ENCODE peak calls at places on chromosomes 7 and 10, in four cellular contexts. J, G, W and D are unnamed samples.

GRCh38 chr7:50771120-50772002 is 11.3 kb downstream of the GRB10 start:
- ATAC-seq in J (no peak), G (no peak), W (peak), D (no peak)

GRCh38 chr10:96565774-96566173 is 21.0 kb downstream of the TM9SF3 start:
- ATAC-seq in J (peak), G (no peak), W (no peak), D (no peak)

GRCh38 chr7:2000153-2000687 is 232.5 kb downstream of the MAD1L1 start:
- ATAC-seq in J (no peak), G (no peak), W (no peak), D (no peak)

GRCh38 chr10:93073539-93074136 is at the start of gene CYP26A1:
- ATAC-seq in J (peak), G (no peak), W (no peak), D (no peak)

GRCh38 chr10:43323245-43323644 is 48.2 kb upstream of the FXYD4 start:
- ATAC-seq in J (no peak), G (no peak), W (no peak), D (peak)

GRCh38 chr10:24156686-24157085 is 52.3 kb upstream of the KIAA1217 start:
- ATAC-seq in J (no peak), G (no peak), W (no peak), D (no peak)

GRCh38 chr10:123912466-123913201 is 21.0 kb upstream of the CPXM2 start:
- ATAC-seq in J (no peak), G (no peak), W (no peak), D (no peak)

GRCh38 chr7:66296001-66296521 is 90.9 kb downstream of the TPST1 start:
- ATAC-seq in J (no peak), G (peak), W (no peak), D (no peak)

GRCh38 chr7:24825931-24826661 is 68.8 kb upstream of the GSDME start:
- ATAC-seq in J (peak), G (peak), W (peak), D (peak)

GRCh38 chr7:109377076-109377884 is 807.6 kb downstream of the DNAJB9 start:
- ATAC-seq in J (no peak), G (peak), W (no peak), D (no peak)

GRCh38 chr10:111199587-111199986 is 122.8 kb downstream of the ADRA2A start:
- ATAC-seq in J (no peak), G (no peak), W (no peak), D (no peak)

GRCh38 chr10:14652816-14653215 is 121.9 kb downstream of the FAM107B start:
- ATAC-seq in J (no peak), G (no peak), W (no peak), D (no peak)

GRCh38 chr10:7075851-7076250 is 335.0 kb downstream of the SFMBT2 start:
- ATAC-seq in J (no peak), G (no peak), W (peak), D (no peak)

GRCh38 chr7:102064361-102065025 is 222.2 kb upstream of the SH2B2 start:
- ATAC-seq in J (peak), G (peak), W (peak), D (peak)

GRCh38 chr10:7185367-7185690 is 225.5 kb downstream of the SFMBT2 start:
- ATAC-seq in J (no peak), G (peak), W (no peak), D (no peak)

GRCh38 chr10:60846173-60846572 is 67.9 kb downstream of the CDK1 start:
- ATAC-seq in J (peak), G (peak), W (no peak), D (peak)

GRCh38 chr7:45930967-45931366 is 9.9 kb upstream of the IGFBP3 start:
- ATAC-seq in J (peak), G (no peak), W (no peak), D (no peak)

GRCh38 chr10:1576467-1577259 is 160.7 kb downstream of the ADARB2 start:
- ATAC-seq in J (no peak), G (no peak), W (no peak), D (no peak)

GRCh38 chr10:43409385-43410109 is 561 bp upstream of the HNRNPF start:
- ATAC-seq in J (peak), G (peak), W (peak), D (no peak)

GRCh38 chr7:4613855-4614548 is 68.1 kb upstream of the FOXK1 start:
- ATAC-seq in J (no peak), G (peak), W (peak), D (peak)

GRCh38 chr10:79028056-79028430 is 40.7 kb upstream of the ZMIZ1 start:
- ATAC-seq in J (no peak), G (no peak), W (no peak), D (no peak)

GRCh38 chr7:135939268-135939667 is 37.9 kb downstream of the MTPN start:
- ATAC-seq in J (no peak), G (no peak), W (no peak), D (no peak)

DNA sequence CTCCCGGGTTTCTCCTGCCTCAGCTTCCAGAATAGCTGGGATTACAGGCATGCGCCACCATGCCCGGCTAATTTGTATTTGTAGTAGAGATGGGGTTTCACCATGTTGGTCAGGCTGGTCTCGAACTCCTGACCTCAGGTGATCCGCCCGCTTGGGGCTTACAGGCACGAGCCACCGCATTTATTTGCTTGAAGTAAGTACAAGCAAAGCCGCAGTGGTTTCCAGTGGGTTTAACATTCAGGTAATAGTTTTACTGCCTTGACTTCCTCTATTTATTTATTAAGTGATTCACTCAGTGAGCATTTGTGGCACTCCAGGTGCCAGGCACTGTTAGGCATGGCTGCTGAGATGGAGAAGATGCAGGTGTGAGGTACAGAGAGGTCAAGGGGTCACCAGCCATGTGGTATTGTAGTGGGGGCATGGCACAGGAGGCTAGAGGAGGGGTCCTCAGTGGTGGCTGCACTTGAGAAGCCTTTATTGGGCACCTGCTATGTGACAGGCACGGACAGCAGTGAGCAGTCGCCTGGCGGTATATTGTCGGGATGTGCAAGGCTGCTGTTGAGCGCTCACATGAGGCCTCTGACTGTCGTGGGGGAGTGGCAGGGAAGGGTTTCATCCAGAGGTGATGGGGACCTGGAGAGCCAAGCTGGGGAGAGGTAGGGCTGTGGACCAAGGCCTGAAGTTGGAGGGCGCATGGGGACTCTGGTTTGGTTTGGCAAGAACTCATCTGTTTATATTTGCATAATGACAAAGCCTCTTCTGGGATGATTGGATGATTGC is 54.9 kb downstream of the DOCK1 start:
- ATAC-seq in J (peak), G (no peak), W (no peak), D (no peak)
- H3K27ac ChIP-seq in J (no peak), G (no peak), W (no peak), D (no peak)

DNA sequence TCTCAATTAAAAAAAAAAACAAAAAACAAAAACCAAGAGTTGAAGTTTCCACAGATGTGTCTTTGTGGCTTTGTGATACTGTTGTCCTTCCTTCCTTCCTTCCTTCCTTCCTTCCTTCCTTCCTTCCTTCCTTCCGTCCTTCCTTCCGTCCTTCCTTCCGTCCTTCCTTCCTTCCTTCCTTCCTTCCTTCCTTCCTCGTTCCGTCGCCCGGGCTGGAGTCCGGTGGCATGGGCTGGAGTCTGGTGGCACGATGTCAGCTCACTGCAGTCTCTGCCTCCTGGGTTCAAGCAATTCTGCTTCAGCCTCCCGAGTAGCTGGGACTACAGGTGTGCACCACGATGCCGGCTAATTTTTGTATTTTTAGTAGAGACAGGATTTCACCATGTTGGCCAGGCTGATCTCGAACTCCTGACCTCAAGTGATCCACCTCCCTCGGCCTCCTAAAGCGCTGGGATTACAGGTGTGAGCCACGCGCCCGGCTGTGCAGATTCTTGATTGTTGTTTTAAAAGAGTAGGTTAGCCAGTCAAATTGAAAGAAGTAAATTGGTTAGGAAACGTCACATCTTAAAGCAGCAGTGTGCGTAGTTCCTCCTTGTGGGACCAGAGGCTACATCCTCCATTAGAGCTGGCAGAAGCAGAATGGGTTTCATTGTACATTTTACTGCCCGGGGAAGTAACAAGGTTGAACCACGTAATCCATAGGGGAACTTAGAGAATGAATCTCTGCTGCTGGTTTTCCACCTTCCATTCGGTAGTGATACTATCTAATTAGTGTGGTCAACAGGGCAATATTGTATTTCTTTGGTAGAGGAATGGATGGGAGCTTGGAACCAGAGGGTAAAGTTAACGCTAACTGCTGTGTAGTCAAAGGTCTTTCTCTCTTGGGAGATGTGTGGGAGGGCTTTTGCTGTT is 20.6 kb downstream of the DNAJB6 start:
- ATAC-seq in J (no peak), G (no peak), W (no peak), D (no peak)
- H3K27ac ChIP-seq in J (no peak), G (no peak), W (peak), D (no peak)

GRCh38 chr10:91597397-91597881 is 35.4 kb downstream of the PPP1R3C start:
- ATAC-seq in J (no peak), G (peak), W (peak), D (no peak)
- H3K27ac ChIP-seq in J (peak), G (peak), W (peak), D (peak)

GRCh38 chr10:70515035-70515702 is 36.6 kb downstream of the PALD1 start:
- ATAC-seq in J (no peak), G (no peak), W (no peak), D (no peak)
- H3K27ac ChIP-seq in J (no peak), G (no peak), W (no peak), D (no peak)

DNA sequence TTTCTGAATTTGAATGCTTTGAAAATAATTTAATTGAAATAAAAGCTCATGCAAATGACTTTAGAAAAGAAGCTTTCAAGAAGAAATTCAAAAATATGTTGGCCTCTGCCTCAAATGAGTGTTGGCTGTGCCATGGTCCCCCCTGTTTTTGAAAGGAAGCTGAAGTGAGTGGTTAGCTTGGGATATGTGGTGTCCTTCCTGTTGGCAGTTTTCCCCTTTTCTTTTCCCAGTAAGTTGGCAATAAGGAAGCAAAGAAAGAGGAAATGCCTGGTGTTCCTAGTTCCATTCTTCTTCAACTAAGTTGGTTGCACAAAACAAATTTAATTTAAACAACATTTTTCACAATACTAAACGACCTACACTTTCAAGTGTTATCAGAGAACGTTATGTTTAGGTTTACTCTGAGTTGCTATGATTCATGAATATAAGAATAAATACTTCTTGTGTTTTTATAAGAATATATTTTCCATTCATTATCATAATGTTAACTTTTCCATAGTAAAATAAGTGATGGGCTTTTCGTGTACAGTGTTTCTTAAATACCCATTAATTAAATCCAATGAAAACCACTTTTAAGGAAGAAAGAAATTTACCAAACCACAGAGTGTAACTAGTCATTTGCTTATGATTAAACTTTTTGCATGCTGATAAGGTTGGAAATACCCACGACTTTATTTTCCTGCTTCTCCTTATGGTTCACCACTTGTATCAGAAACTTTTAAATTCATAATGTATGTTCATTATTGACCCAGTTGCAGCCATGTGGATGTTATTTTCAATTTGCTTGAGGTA is 7.7 kb downstream of the HDAC9 start:
- ATAC-seq in J (no peak), G (no peak), W (no peak), D (no peak)
- H3K27ac ChIP-seq in J (no peak), G (no peak), W (no peak), D (no peak)

GRCh38 chr7:107960306-107960705 is 42.7 kb downstream of the LAMB1 start:
- ATAC-seq in J (no peak), G (no peak), W (no peak), D (no peak)

GRCh38 chr7:107959527-107959898 is 43.4 kb downstream of the LAMB1 start:
- ATAC-seq in J (no peak), G (no peak), W (no peak), D (no peak)

GRCh38 chr7:107961399-107961798 is 41.6 kb downstream of the LAMB1 start:
- ATAC-seq in J (no peak), G (no peak), W (peak), D (no peak)

GRCh38 chr7:107955394-107955793 is 47.6 kb downstream of the LAMB1 start:
- ATAC-seq in J (no peak), G (no peak), W (no peak), D (no peak)

DNA sequence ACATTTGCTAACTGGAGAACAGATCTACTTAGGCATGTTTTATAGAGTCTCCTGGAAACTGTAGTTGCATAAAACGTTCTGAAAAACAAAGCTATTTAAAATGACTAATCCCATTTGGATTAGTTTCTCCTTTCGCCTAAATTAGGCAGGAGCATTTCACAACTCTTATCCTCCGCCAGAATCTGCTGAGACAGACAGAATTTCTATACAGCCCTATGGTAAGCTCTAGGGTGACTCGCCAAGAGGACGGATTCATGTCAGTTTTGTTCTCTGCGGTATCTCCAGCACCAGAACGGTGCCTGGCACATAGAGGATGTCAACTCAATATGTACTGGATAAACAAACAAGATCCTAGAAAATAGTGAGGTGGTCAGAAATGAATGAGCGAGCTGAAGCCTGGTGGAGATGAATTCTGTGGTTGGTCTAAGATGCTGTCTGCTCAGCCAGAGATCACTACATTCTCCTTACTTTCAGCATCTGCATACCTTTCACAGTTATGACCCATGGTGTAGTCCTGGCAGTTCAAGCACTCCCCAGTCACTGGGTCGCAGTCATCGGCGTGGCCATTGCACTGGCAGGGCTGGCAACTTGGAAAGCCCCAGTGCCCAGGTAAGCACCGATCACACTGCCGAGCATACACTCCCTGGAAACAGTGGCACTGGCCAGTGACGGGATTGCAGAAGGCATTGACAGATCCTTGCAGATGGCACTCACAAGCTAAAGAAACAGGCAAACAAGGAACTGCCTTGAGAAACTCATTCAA is 44.0 kb downstream of the LAMB1 start:
- ATAC-seq in J (no peak), G (peak), W (peak), D (peak)
- H3K27ac ChIP-seq in J (no peak), G (peak), W (no peak), D (peak)

DNA sequence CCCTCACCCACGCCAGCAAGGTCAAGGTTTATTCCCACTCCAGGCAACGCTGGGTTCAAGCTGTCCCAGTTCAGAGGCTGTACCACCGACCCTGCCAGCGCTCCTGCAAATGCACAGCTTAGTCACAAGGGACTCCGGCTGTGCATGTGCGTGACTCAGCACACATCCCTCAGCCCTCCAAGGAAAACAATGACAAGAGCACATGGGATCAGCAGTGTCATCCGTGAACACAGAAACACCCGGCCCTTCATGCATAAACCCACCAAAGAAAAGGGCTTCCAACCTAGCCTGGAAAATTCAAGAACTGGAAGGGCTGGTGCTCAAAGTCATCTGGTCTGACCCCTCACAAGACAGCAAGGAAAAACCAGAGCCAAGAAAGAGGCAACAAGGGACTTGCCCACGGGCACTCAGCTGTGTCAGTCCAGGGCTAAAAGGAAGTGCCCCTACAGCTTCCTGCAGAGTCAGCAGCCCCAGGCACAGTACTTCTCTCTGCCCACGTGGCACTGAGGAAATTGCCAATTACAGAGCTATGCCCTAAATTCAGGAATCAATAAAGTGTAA is 106.1 kb downstream of the KCNMA1 start:
- ATAC-seq in J (peak), G (peak), W (peak), D (peak)
- H3K27ac ChIP-seq in J (peak), G (peak), W (no peak), D (peak)

GRCh38 chr10:105274671-105275070 is 633.6 kb downstream of the SORCS3 start:
- ATAC-seq in J (no peak), G (no peak), W (no peak), D (no peak)
- H3K27ac ChIP-seq in J (no peak), G (no peak), W (no peak), D (no peak)

GRCh38 chr7:13875496-13876074 is 113.9 kb downstream of the ETV1 start:
- ATAC-seq in J (no peak), G (no peak), W (no peak), D (no peak)

GRCh38 chr7:13871008-13871407 is 118.5 kb downstream of the ETV1 start:
- ATAC-seq in J (no peak), G (no peak), W (no peak), D (no peak)

GRCh38 chr7:13878154-13878553 is 111.3 kb downstream of the ETV1 start:
- ATAC-seq in J (peak), G (no peak), W (no peak), D (no peak)

GRCh38 chr7:13872751-13873150 is 116.7 kb downstream of the ETV1 start:
- ATAC-seq in J (no peak), G (no peak), W (no peak), D (no peak)

GRCh38 chr7:13874783-13875182 is 114.7 kb downstream of the ETV1 start:
- ATAC-seq in J (no peak), G (peak), W (no peak), D (no peak)
- H3K27ac ChIP-seq in J (no peak), G (peak), W (no peak), D (no peak)

GRCh38 chr10:131258256-131258655 is 53.3 kb downstream of the TCERG1L start:
- ATAC-seq in J (no peak), G (no peak), W (no peak), D (no peak)

GRCh38 chr10:131261890-131262289 is 49.6 kb downstream of the TCERG1L start:
- ATAC-seq in J (no peak), G (no peak), W (no peak), D (no peak)

GRCh38 chr10:131259535-131259934 is 52.0 kb downstream of the TCERG1L start:
- ATAC-seq in J (no peak), G (no peak), W (no peak), D (no peak)

GRCh38 chr10:131260452-131261211 is 50.9 kb downstream of the TCERG1L start:
- ATAC-seq in J (no peak), G (no peak), W (no peak), D (no peak)

GRCh38 chr10:131260031-131260430 is 51.5 kb downstream of the TCERG1L start:
- ATAC-seq in J (no peak), G (no peak), W (no peak), D (no peak)
- H3K27ac ChIP-seq in J (no peak), G (no peak), W (no peak), D (no peak)